ENCODE peak calls at places on chromosomes 7 and 10, in five cellular contexts. H is psoas muscle; W is brain microvascular endothelial cell; U is left lung; V is CD8-positive, alpha-beta T cell. R is an unnamed sample.

GRCh38 chr10:130453036-130453720 is 317.0 kb downstream of the GLRX3 start:
- DNase-seq in V (no peak), W (no peak), H (no peak), U (no peak), R (no peak)

GRCh38 chr7:47373871-47374451 is 207.9 kb downstream of the TNS3 start:
- DNase-seq in V (no peak), H (no peak), U (no peak), W (no peak), R (no peak)

GRCh38 chr7:142168746-142169145 is 57.2 kb downstream of the MGAM2 start:
- DNase-seq in H (no peak), W (peak; percentile 67), V (no peak), U (no peak), R (no peak)

GRCh38 chr7:12957487-12957886 is 270.1 kb downstream of the ARL4A start:
- DNase-seq in V (no peak), H (no peak), W (no peak), U (no peak), R (no peak)

GRCh38 chr7:78134256-78134655 is 335.7 kb downstream of the PHTF2 start:
- DNase-seq in U (no peak), W (peak; percentile 62), H (no peak), V (no peak), R (no peak)

GRCh38 chr7:135441791-135442190 is 68.1 kb downstream of the CNOT4 start:
- DNase-seq in V (no peak), H (no peak), U (no peak), W (peak; percentile 3), R (no peak)

GRCh38 chr10:48332166-48332870 is 25.8 kb downstream of the MAPK8 start:
- DNase-seq in W (no peak), H (no peak), U (no peak), V (no peak), R (no peak)

GRCh38 chr7:41217306-41217705 is 485.6 kb downstream of the INHBA start:
- DNase-seq in W (no peak), U (no peak), H (no peak), V (no peak), R (no peak)

GRCh38 chr7:16592395-16592794 is 53.2 kb downstream of the ANKMY2 start:
- DNase-seq in W (no peak), H (no peak), U (no peak), V (no peak), R (no peak)

GRCh38 chr10:102657984-102658724 is 13.9 kb downstream of the TRIM8 start:
- DNase-seq in V (no peak), U (peak; percentile 84), H (peak; percentile 28), W (no peak), R (no peak)

GRCh38 chr10:67924136-67924535 is 39.7 kb downstream of the SIRT1 start:
- DNase-seq in V (no peak), H (no peak), W (no peak), U (no peak), R (no peak)

GRCh38 chr7:140672382-140673062 is at the start of gene ADCK2:
- DNase-seq in U (peak; percentile 93), H (peak; percentile 67), V (peak; percentile 58), W (no peak), R (no peak)

GRCh38 chr10:3978174-3978573 is 193.2 kb upstream of the KLF6 start:
- DNase-seq in V (no peak), H (no peak), U (no peak), W (peak; percentile 66), R (no peak)

GRCh38 chr10:110701618-110701971 is 57.5 kb downstream of the RBM20 start:
- DNase-seq in V (no peak), H (no peak), W (no peak), U (no peak), R (no peak)

GRCh38 chr10:5040781-5041470 is 37.3 kb upstream of the AKR1C2 start:
- DNase-seq in V (no peak), H (no peak), W (peak; percentile 51), U (no peak), R (no peak)

GRCh38 chr7:124208173-124208572 is 175.3 kb upstream of the TMEM229A start:
- DNase-seq in W (no peak), H (no peak), V (no peak), U (no peak), R (no peak)

GRCh38 chr7:143979359-143979758 is 20.8 kb upstream of the OR6B1 start:
- DNase-seq in W (peak; percentile 47), U (no peak), V (no peak), H (no peak), R (no peak)

GRCh38 chr10:131786756-131787605 is 113.8 kb upstream of the PPP2R2D start:
- DNase-seq in H (no peak), W (peak; percentile 57), U (no peak), V (peak; percentile 25), R (no peak)

GRCh38 chr7:96415293-96415940 is 93.5 kb upstream of the SLC25A13 start:
- DNase-seq in U (peak; percentile 31), W (no peak), V (no peak), H (no peak), R (no peak)

GRCh38 chr10:75019360-75019759 is 92.1 kb upstream of the SAMD8 start:
- DNase-seq in H (no peak), V (no peak), U (no peak), W (no peak), R (no peak)

GRCh38 chr10:52871191-52871843 is 98.7 kb upstream of the MBL2 start:
- DNase-seq in U (peak; percentile 55), V (no peak), W (no peak), H (no peak), R (no peak)

GRCh38 chr10:68665841-68666240 is 55.2 kb upstream of the CCAR1 start:
- DNase-seq in U (no peak), H (no peak), W (peak; percentile 61), V (no peak), R (no peak)

DNA sequence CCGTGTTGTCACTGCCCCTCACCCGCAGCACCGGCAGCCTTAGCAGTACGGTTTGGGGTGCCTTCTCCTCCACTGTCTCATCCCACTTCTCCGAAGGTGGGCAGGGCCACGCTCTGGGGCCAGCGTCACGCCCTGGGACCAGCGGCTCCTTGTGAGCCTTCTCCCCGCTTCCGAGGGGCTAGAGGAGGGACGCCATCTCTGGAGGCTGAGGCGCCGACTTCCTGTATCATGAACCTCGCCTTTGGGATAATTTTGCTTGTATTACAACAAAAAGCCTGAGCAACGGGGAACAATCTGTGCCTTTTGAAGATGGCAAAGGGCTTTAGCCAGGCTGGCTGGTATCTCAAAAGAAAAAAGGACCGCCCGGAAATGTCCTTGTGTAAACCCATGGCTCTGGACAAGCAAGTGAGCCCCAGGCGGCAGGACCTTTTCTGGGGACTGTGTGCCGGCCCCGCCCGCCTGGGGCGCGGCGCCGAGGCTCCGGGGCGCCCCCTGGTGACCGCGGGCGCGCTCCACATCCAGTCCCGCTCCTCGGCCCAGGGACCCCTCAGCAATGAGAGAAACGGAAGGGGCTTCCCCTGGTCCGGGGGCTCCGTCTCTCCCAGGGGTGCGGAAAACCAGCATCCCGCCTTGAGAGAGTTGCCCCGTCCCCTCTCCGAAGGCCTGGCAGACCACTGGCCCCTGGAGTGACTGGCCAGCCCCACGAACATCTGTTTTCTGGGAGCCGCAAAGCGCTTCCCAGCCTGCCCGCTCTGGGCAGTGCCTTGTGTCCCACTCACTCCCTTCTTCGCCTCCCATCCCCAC is 3.8 kb downstream of the DEPP1 start:
- DNase-seq in W (peak; percentile 41), V (peak; percentile 68), U (peak; percentile 95), H (peak; percentile 78), R (peak; percentile 84)
- H3K4me3 ChIP-seq in W (peak overlapping the region; percentile 61), V (peak overlapping the region; percentile 44), U (peak overlapping the region; percentile 29), H (peak overlapping the region; percentile 61), R (peak overlapping the region; percentile 85)

GRCh38 chr7:757741-758163 is 30.7 kb upstream of the PRKAR1B start:
- DNase-seq in W (no peak), V (no peak), H (no peak), U (peak; percentile 65), R (no peak)
- H3K36me3 ChIP-seq in W (peaks cover 30% of the 10 kb centered on the region), V (peaks cover 17% of the 10 kb centered on the region), H (peaks cover 81% of the 10 kb centered on the region), U (peaks cover 84% of the 10 kb centered on the region), R (peaks cover 89% of the 10 kb centered on the region)

DNA sequence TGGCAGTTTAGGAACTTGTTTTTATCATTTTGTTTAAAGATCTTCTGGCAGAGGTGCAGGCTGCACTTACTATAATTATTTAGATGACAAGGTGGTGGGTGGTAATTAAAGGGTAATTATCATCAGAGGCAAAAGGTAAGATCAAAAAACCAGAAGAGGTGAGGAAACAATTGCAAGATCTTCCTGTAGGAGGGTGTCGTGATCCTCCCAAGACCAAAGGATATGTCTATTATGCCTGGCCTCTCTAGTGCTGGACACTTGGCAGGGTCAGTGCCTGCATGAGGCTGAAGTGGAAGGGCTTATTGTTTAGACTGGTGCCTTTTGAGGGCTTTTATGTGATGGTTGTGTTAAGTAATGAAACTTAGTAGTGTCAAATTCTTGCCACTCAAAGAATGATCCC is 1.8 kb upstream of the WAPL start:
- DNase-seq in V (no peak), H (no peak), U (no peak), W (no peak), R (no peak)
- TF ChIP-seq CTCF in V (no peak), H (peak; percentile 43), U (no peak), W (peak; percentile 40), R (no peak)

GRCh38 chr10:33489606-33490176 is 155.2 kb upstream of the NRP1 start:
- DNase-seq in U (no peak), V (no peak), H (no peak), W (no peak), R (no peak)
- H3K4me3 ChIP-seq in U (no peak overlapping the region), V (no peak overlapping the region), H (no peak overlapping the region), W (no peak overlapping the region), R (no peak overlapping the region)